ENCODE peak calls at places on chromosomes 3 and 15, in eight cellular contexts. A is prostate gland, X is transverse colon, G is endothelial cell of umbilical vein, F is suprapubic skin, P is H1, N is spleen, S is HCT116. E is an unnamed sample.

GRCh38 chr3:138833908-138834358 is 795 bp downstream of the PIK3CB start:
- DNase-seq in A (peak), X (no peak), G (peak), F (no peak), P (no peak), N (no peak), S (no peak), E (no peak)

GRCh38 chr15:20295238-20295811 is 246.3 kb downstream of the GOLGA6L6 start:
- DNase-seq in A (no peak), X (no peak), G (no peak), F (no peak), P (no peak), N (peak), S (no peak), E (no peak)

GRCh38 chr3:72629191-72629611 is 219.0 kb downstream of the SHQ1 start:
- DNase-seq in A (no peak), X (no peak), G (no peak), F (no peak), P (no peak), N (no peak), S (no peak), E (no peak)

GRCh38 chr3:9248232-9249191 is 934 bp downstream of the SRGAP3 start:
- DNase-seq in A (peak), X (peak), G (no peak), F (no peak), P (no peak), N (no peak), S (no peak), E (no peak)

GRCh38 chr15:70492240-70493177 is 270.8 kb downstream of the UACA start:
- DNase-seq in A (no peak), X (peak), G (peak), F (no peak), P (no peak), N (peak), S (no peak), E (peak)

GRCh38 chr3:107705046-107705445 is 182.3 kb downstream of the BBX start:
- DNase-seq in A (no peak), X (no peak), G (no peak), F (no peak), P (no peak), N (no peak), S (no peak), E (no peak)

GRCh38 chr3:73401616-73402265 is 223.0 kb downstream of the PDZRN3 start:
- DNase-seq in A (no peak), X (peak), G (no peak), F (no peak), P (no peak), N (no peak), S (no peak), E (no peak)

GRCh38 chr15:62119224-62119925 is 45.7 kb downstream of the C2CD4B start:
- DNase-seq in A (no peak), X (no peak), G (peak), F (no peak), P (no peak), N (no peak), S (peak), E (no peak)

GRCh38 chr3:40167958-40168357 is 141.5 kb upstream of the EIF1B start:
- DNase-seq in A (no peak), X (no peak), G (no peak), F (no peak), P (no peak), N (no peak), S (no peak), E (no peak)
- TF ChIP-seq POLR2A in A (no peak), X (no peak), G (no peak), F (no peak), P (no peak), N (no peak), S (no peak), E (no peak)

GRCh38 chr3:189966843-189967242 is 153.9 kb downstream of the P3H2 start:
- DNase-seq in A (no peak), X (no peak), G (no peak), F (no peak), P (no peak), N (no peak), S (no peak), E (no peak)

GRCh38 chr3:189964623-189965022 is 156.1 kb downstream of the P3H2 start:
- DNase-seq in A (no peak), X (no peak), G (no peak), F (no peak), P (no peak), N (no peak), S (no peak), E (no peak)

GRCh38 chr3:189961525-189962161 is 159.1 kb downstream of the P3H2 start:
- DNase-seq in A (peak), X (peak), G (peak), F (peak), P (peak), N (peak), S (peak), E (peak)

GRCh38 chr3:189967254-189967865 is 153.3 kb downstream of the P3H2 start:
- DNase-seq in A (peak), X (no peak), G (peak), F (no peak), P (no peak), N (no peak), S (peak), E (peak)

GRCh38 chr3:189962466-189962865 is 158.2 kb downstream of the P3H2 start:
- DNase-seq in A (no peak), X (no peak), G (no peak), F (no peak), P (no peak), N (no peak), S (no peak), E (no peak)
- TF ChIP-seq POLR2AphosphoS5 in A (no peak), X (no peak), G (no peak), F (no peak), P (no peak), N (no peak), S (no peak), E (no peak)

GRCh38 chr3:44648564-44649229 is at the start of gene ZNF35:
- DNase-seq in A (peak), X (peak), G (peak), F (peak), P (peak), N (peak), S (peak), E (peak)
- TF ChIP-seq POLR2A in A (no peak), X (peak), G (peak), F (no peak), P (peak), N (no peak), S (peak), E (peak)

DNA sequence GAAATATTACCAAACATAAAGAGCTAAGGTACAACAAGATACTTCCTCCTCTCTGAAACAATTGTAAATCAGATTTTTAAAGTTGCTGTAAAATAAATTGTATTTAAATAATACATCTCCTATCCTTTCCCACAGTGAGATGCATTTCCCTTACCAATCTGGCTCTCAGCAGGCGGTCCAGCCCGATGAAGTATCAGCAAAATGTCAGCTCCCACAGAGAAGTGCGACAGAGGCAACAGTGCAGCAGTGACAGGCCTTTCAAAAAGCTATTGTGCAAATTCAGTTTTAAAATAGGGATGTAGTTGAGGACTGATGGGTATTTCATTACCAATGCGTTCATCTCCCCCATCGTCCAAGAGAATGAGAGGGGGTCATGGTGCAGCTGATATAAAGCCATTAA is 733.2 kb upstream of the GOLIM4 start:
- DNase-seq in A (no peak), X (no peak), G (no peak), F (no peak), P (no peak), N (no peak), S (no peak), E (no peak)
- TF ChIP-seq POLR2AphosphoS5 in A (no peak), X (no peak), G (no peak), F (no peak), P (no peak), N (no peak), S (no peak), E (no peak)

GRCh38 chr3:45592830-45593707 is 1.5 kb upstream of the LIMD1 start:
- DNase-seq in A (peak), X (peak), G (peak), F (peak), P (peak), N (peak), S (peak), E (no peak)
- TF ChIP-seq POLR2A in A (no peak), X (no peak), G (no peak), F (no peak), P (no peak), N (no peak), S (no peak), E (no peak)

GRCh38 chr3:111859974-111860859 is 1.2 kb downstream of the PHLDB2 start:
- DNase-seq in A (peak), X (peak), G (peak), F (peak), P (peak), N (peak), S (peak), E (peak)
- TF ChIP-seq POLR2AphosphoS5 in A (peak), X (peak), G (peak), F (no peak), P (no peak), N (peak), S (peak), E (no peak)

GRCh38 chr3:87320748-87321634 is 44.6 kb upstream of the POU1F1 start:
- DNase-seq in A (no peak), X (no peak), G (no peak), F (no peak), P (no peak), N (no peak), S (peak), E (no peak)

GRCh38 chr3:87313641-87314040 is 37.3 kb upstream of the POU1F1 start:
- DNase-seq in A (no peak), X (no peak), G (no peak), F (no peak), P (no peak), N (no peak), S (no peak), E (no peak)

GRCh38 chr3:87318609-87319008 is 42.2 kb upstream of the POU1F1 start:
- DNase-seq in A (no peak), X (no peak), G (peak), F (no peak), P (no peak), N (no peak), S (no peak), E (no peak)

DNA sequence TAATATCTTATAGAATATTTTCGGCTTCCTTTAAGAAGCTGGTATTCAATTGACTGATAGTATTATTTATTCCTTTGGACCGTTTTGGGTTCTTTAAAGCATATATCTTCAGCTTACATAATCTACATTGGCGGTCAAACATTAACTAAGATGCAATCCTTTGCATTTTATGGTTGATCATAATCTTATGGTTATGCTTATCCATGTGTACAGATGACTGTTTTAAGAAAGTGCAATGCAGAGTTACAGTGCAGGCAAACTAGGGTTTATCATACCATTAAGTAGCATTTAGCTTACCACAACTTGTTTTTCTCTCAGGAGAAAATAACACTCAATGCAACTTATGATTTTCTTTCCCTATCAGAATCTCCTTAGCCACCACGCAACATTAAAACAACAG is 41.4 kb upstream of the POU1F1 start:
- DNase-seq in A (no peak), X (no peak), G (no peak), F (no peak), P (no peak), N (no peak), S (no peak), E (no peak)
- TF ChIP-seq POLR2A in A (no peak), X (no peak), G (no peak), F (no peak), P (no peak), N (no peak), S (no peak), E (no peak)

GRCh38 chr15:88897142-88897455 is 1.8 kb upstream of the HAPLN3 start:
- DNase-seq in A (no peak), X (no peak), G (no peak), F (no peak), P (no peak), N (no peak), S (no peak), E (no peak)
- TF ChIP-seq POLR2AphosphoS5 in A (no peak), X (no peak), G (no peak), F (no peak), P (peak), N (no peak), S (no peak), E (no peak)

E was measured in GM12891.